ENCODE peak calls at places on chromosomes 2 and 18, in five cellular contexts. One of them, this sample, is unnamed. For H3K36me3 and H3K9me3, the result is how much of the 10 kb centered on the place peaks cover.

GRCh38 chr2:170375192-170375591 is 197.2 kb downstream of the MYO3B start:
- DNase-seq in upper lobe of right lung: no peak
- DNase-seq in neural progenitor cell: no peak
- DNase-seq in hepatocyte: no peak
- DNase-seq in psoas muscle: no peak
- DNase-seq in this sample: peak

GRCh38 chr18:2588666-2589344 is 17.4 kb downstream of the NDC80 start:
- DNase-seq in psoas muscle: no peak
- DNase-seq in hepatocyte: peak
- DNase-seq in neural progenitor cell: no peak
- DNase-seq in upper lobe of right lung: no peak
- DNase-seq in this sample: no peak

GRCh38 chr2:25623361-25623760 is 50.0 kb downstream of the DTNB start:
- DNase-seq in neural progenitor cell: no peak
- DNase-seq in psoas muscle: no peak
- DNase-seq in upper lobe of right lung: no peak
- DNase-seq in hepatocyte: no peak
- DNase-seq in this sample: no peak

GRCh38 chr18:59918320-59918755 is 18.5 kb downstream of the PMAIP1 start:
- DNase-seq in psoas muscle: peak
- DNase-seq in upper lobe of right lung: peak
- DNase-seq in neural progenitor cell: peak
- DNase-seq in hepatocyte: peak
- DNase-seq in this sample: no peak

GRCh38 chr2:69007603-69008002 is 5.4 kb upstream of the ANTXR1 start:
- DNase-seq in neural progenitor cell: no peak
- DNase-seq in hepatocyte: no peak
- DNase-seq in psoas muscle: no peak
- DNase-seq in upper lobe of right lung: no peak
- DNase-seq in this sample: no peak

GRCh38 chr2:119136093-119136492 is 22.5 kb downstream of the C1QL2 start:
- DNase-seq in hepatocyte: no peak
- DNase-seq in psoas muscle: no peak
- DNase-seq in neural progenitor cell: no peak
- DNase-seq in upper lobe of right lung: peak
- DNase-seq in this sample: no peak

GRCh38 chr2:3138621-3139020 is 239.0 kb downstream of the EIPR1 start:
- DNase-seq in psoas muscle: no peak
- DNase-seq in neural progenitor cell: no peak
- DNase-seq in hepatocyte: no peak
- DNase-seq in upper lobe of right lung: no peak
- DNase-seq in this sample: no peak

GRCh38 chr2:155546715-155547555 is 785.6 kb downstream of the NR4A2 start:
- DNase-seq in psoas muscle: no peak
- DNase-seq in upper lobe of right lung: no peak
- DNase-seq in hepatocyte: no peak
- DNase-seq in neural progenitor cell: no peak
- DNase-seq in this sample: peak

GRCh38 chr18:10437837-10438236 is 16.6 kb upstream of the APCDD1 start:
- DNase-seq in neural progenitor cell: no peak
- DNase-seq in hepatocyte: no peak
- DNase-seq in psoas muscle: no peak
- DNase-seq in upper lobe of right lung: no peak
- DNase-seq in this sample: no peak

GRCh38 chr2:2892378-2892777 is 485.2 kb downstream of the EIPR1 start:
- DNase-seq in neural progenitor cell: no peak
- DNase-seq in psoas muscle: no peak
- DNase-seq in upper lobe of right lung: no peak
- DNase-seq in hepatocyte: no peak
- DNase-seq in this sample: no peak

GRCh38 chr2:3785890-3786273 is 82.5 kb downstream of the DCDC2C start:
- DNase-seq in psoas muscle: no peak
- DNase-seq in upper lobe of right lung: no peak
- DNase-seq in neural progenitor cell: no peak
- DNase-seq in hepatocyte: no peak
- DNase-seq in this sample: no peak

GRCh38 chr2:86417961-86418360 is 23.2 kb upstream of the KDM3A start:
- DNase-seq in hepatocyte: no peak
- DNase-seq in neural progenitor cell: no peak
- DNase-seq in psoas muscle: no peak
- DNase-seq in upper lobe of right lung: no peak
- DNase-seq in this sample: no peak

GRCh38 chr2:71800106-71800809 is 346.9 kb downstream of the DYSF start:
- DNase-seq in neural progenitor cell: no peak
- DNase-seq in upper lobe of right lung: no peak
- DNase-seq in psoas muscle: no peak
- DNase-seq in hepatocyte: no peak
- DNase-seq in this sample: no peak

GRCh38 chr2:57621984-57622383 is 424.6 kb upstream of the VRK2 start:
- DNase-seq in neural progenitor cell: no peak
- DNase-seq in psoas muscle: no peak
- DNase-seq in upper lobe of right lung: no peak
- DNase-seq in hepatocyte: no peak
- DNase-seq in this sample: peak

GRCh38 chr18:23231340-23232021 is 96.2 kb downstream of the CABLES1 start:
- DNase-seq in neural progenitor cell: no peak
- DNase-seq in psoas muscle: peak
- DNase-seq in hepatocyte: peak
- DNase-seq in upper lobe of right lung: no peak
- DNase-seq in this sample: no peak

GRCh38 chr2:69390001-69390400 is 3.0 kb upstream of the GFPT1 start:
- DNase-seq in psoas muscle: no peak
- DNase-seq in hepatocyte: no peak
- DNase-seq in neural progenitor cell: no peak
- DNase-seq in upper lobe of right lung: no peak
- DNase-seq in this sample: no peak

GRCh38 chr2:74925361-74925786 is 33.1 kb upstream of the POLE4 start:
- DNase-seq in psoas muscle: no peak
- DNase-seq in hepatocyte: no peak
- DNase-seq in upper lobe of right lung: no peak
- DNase-seq in neural progenitor cell: peak
- DNase-seq in this sample: peak

GRCh38 chr2:128510701-128511100 is 192.0 kb upstream of the HS6ST1 start:
- DNase-seq in neural progenitor cell: no peak
- DNase-seq in hepatocyte: no peak
- DNase-seq in psoas muscle: no peak
- DNase-seq in upper lobe of right lung: no peak
- DNase-seq in this sample: no peak

GRCh38 chr2:38535745-38536506 is 66.8 kb downstream of the HNRNPLL start:
- DNase-seq in upper lobe of right lung: peak
- DNase-seq in psoas muscle: peak
- DNase-seq in hepatocyte: peak
- DNase-seq in neural progenitor cell: peak
- DNase-seq in this sample: peak

GRCh38 chr2:88852753-88853402 is 161.4 kb downstream of the RPIA start:
- DNase-seq in neural progenitor cell: no peak
- DNase-seq in upper lobe of right lung: no peak
- DNase-seq in psoas muscle: no peak
- DNase-seq in hepatocyte: no peak
- DNase-seq in this sample: no peak

GRCh38 chr2:200199576-200200263 is 106.8 kb upstream of the SPATS2L start:
- DNase-seq in psoas muscle: no peak
- DNase-seq in neural progenitor cell: peak
- DNase-seq in hepatocyte: no peak
- DNase-seq in upper lobe of right lung: no peak
- DNase-seq in this sample: no peak

GRCh38 chr2:26957041-26957440 is 13.4 kb upstream of the MAPRE3 start:
- DNase-seq in hepatocyte: no peak
- DNase-seq in upper lobe of right lung: no peak
- DNase-seq in psoas muscle: no peak
- DNase-seq in neural progenitor cell: no peak
- DNase-seq in this sample: no peak

GRCh38 chr2:96888082-96889011 is 18.5 kb upstream of the SEMA4C start:
- DNase-seq in neural progenitor cell: no peak
- DNase-seq in hepatocyte: peak
- DNase-seq in psoas muscle: no peak
- DNase-seq in upper lobe of right lung: peak
- DNase-seq in this sample: no peak

GRCh38 chr2:229137623-229138022 is 133.5 kb downstream of the PID1 start:
- DNase-seq in hepatocyte: no peak
- DNase-seq in neural progenitor cell: no peak
- DNase-seq in upper lobe of right lung: no peak
- DNase-seq in psoas muscle: no peak
- DNase-seq in this sample: no peak

GRCh38 chr2:173986805-173987204 is 21.6 kb upstream of the SP3 start:
- DNase-seq in psoas muscle: peak
- DNase-seq in upper lobe of right lung: no peak
- DNase-seq in neural progenitor cell: no peak
- DNase-seq in hepatocyte: no peak
- DNase-seq in this sample: no peak

GRCh38 chr2:214607051-214607450 is 196.2 kb downstream of the VWC2L start:
- DNase-seq in psoas muscle: no peak
- DNase-seq in neural progenitor cell: no peak
- DNase-seq in upper lobe of right lung: no peak
- DNase-seq in hepatocyte: no peak
- DNase-seq in this sample: no peak

GRCh38 chr2:162210385-162210784 is 32.9 kb downstream of the FAP start:
- DNase-seq in psoas muscle: no peak
- DNase-seq in hepatocyte: no peak
- DNase-seq in neural progenitor cell: no peak
- DNase-seq in upper lobe of right lung: no peak
- DNase-seq in this sample: no peak

GRCh38 chr2:120867290-120868231 is 131.9 kb downstream of the GLI2 start:
- DNase-seq in neural progenitor cell: peak
- DNase-seq in upper lobe of right lung: peak
- DNase-seq in psoas muscle: peak
- DNase-seq in hepatocyte: peak
- DNase-seq in this sample: no peak
- H3K4me3 ChIP-seq in neural progenitor cell: peak
- H3K4me3 ChIP-seq in upper lobe of right lung: peak
- H3K4me3 ChIP-seq in psoas muscle: peak
- H3K4me3 ChIP-seq in hepatocyte: no peak
- H3K4me3 ChIP-seq in this sample: no peak

GRCh38 chr18:70188113-70188512 is 17.4 kb downstream of the RTTN start:
- DNase-seq in upper lobe of right lung: no peak
- DNase-seq in hepatocyte: no peak
- DNase-seq in psoas muscle: no peak
- DNase-seq in neural progenitor cell: no peak
- DNase-seq in this sample: no peak
- H3K36me3 ChIP-seq in upper lobe of right lung: half or more
- H3K36me3 ChIP-seq in hepatocyte: under half
- H3K36me3 ChIP-seq in psoas muscle: under half
- H3K36me3 ChIP-seq in neural progenitor cell: under half
- H3K36me3 ChIP-seq in this sample: under half

DNA sequence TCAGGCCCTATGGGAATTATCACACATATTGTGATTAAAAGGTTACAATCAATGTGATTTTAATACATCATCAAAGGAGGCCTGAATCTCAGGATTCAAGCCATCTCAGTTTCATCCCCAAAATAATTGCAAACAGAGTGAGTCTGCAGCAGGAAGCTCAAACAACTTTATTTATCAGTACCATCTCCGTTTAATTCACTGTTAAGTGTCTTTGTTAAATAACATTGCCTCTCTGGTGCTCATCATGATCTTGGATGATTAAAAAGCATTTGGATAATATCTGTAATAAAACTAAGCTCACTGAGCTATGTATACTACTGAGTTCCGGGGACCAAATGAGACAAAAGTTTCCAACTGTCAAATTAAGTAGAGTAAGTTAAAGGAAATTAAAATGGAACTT is 817.8 kb upstream of the CNTNAP5 start:
- DNase-seq in psoas muscle: no peak
- DNase-seq in hepatocyte: no peak
- DNase-seq in upper lobe of right lung: no peak
- DNase-seq in neural progenitor cell: no peak
- DNase-seq in this sample: no peak
- H3K9me3 ChIP-seq in psoas muscle: under half
- H3K9me3 ChIP-seq in hepatocyte: under half
- H3K9me3 ChIP-seq in upper lobe of right lung: under half
- H3K9me3 ChIP-seq in neural progenitor cell: under half
- H3K9me3 ChIP-seq in this sample: under half

DNA sequence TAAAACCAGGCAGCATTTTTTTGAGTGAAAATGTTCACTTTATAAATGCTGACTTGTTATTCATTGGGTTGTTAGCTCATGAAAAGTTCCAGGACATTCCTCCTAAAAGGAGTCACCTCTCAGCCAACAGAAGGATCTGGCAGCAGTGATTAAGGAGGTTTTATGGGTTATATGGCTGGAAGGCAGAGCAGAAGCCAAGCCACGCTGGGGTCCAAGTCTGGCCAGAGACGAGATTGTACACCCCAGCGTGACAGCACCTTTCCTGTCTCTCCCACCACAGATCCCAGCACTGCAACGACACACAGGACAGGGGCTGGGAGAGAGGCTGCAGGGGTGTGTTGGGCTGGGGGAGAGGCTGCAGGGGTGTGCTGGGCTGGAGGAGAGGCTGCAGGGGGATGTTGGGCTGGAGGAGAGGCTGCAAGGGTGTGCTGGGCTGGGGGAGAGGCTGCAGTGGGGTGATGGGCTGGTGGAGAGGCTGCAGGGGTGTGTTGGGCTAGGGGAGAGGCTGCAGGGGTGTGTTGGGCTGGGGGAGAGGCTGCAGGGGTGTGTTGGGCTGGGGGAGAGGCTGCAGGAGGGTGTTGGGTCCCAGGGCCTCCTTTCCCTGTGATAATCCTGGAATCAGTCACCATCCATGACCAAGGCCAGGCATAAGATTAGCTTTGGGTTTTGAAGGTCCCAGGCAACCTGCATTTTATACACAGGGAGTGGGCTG is 50.8 kb upstream of the GLI2 start:
- DNase-seq in hepatocyte: no peak
- DNase-seq in psoas muscle: no peak
- DNase-seq in neural progenitor cell: no peak
- DNase-seq in upper lobe of right lung: peak
- DNase-seq in this sample: no peak
- H3K4me3 ChIP-seq in hepatocyte: no peak
- H3K4me3 ChIP-seq in psoas muscle: no peak
- H3K4me3 ChIP-seq in neural progenitor cell: no peak
- H3K4me3 ChIP-seq in upper lobe of right lung: no peak
- H3K4me3 ChIP-seq in this sample: no peak

DNA sequence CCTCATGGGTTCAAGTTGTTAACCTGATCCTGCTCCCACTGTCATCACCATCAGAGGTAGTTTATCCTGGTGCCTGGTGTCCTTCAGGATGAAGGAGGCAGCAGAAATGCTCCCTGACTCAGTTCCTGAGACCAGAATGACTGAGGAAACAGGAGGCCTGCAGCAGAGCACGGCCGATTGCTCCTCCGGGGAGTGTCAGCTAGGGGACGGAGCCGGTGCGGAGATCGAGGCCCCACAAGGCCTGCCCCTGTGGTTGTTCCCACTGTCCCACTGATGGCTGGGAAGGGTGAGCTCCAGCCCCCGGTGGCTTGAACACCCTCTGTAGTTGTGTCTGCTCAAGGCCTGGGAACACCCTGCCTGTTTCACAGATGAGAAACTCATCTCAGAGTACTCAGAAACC is 45.6 kb downstream of the SH3BP4 start:
- DNase-seq in hepatocyte: no peak
- DNase-seq in upper lobe of right lung: no peak
- DNase-seq in psoas muscle: no peak
- DNase-seq in neural progenitor cell: no peak
- DNase-seq in this sample: no peak
- H3K36me3 ChIP-seq in hepatocyte: under half
- H3K36me3 ChIP-seq in upper lobe of right lung: under half
- H3K36me3 ChIP-seq in psoas muscle: under half
- H3K36me3 ChIP-seq in neural progenitor cell: under half
- H3K36me3 ChIP-seq in this sample: under half

GRCh38 chr18:78799382-78800089 is 180.1 kb upstream of the SALL3 start:
- DNase-seq in upper lobe of right lung: peak
- DNase-seq in psoas muscle: no peak
- DNase-seq in neural progenitor cell: no peak
- DNase-seq in hepatocyte: no peak
- DNase-seq in this sample: no peak
- H3K9me3 ChIP-seq in upper lobe of right lung: under half
- H3K9me3 ChIP-seq in psoas muscle: under half
- H3K9me3 ChIP-seq in neural progenitor cell: under half
- H3K9me3 ChIP-seq in hepatocyte: under half
- H3K9me3 ChIP-seq in this sample: under half

This sample was measured in HAP-1.